ENCODE peak calls at places on chromosomes 1 and 21, in six cellular contexts. F is NCI-H446 treated with DMSO at 0.1 percent for 48 hours, I is psoas muscle, Y is T-helper 9 cell, K is NCI-H2029 treated with DMSO at 0.1 percent for 48 hours, G is fibroblast of lung. O is an unnamed sample.

GRCh38 chr1:91335607-91336006 is 69.0 kb downstream of the HFM1 start:
- DNase-seq in F (peak; percentile 2), I (no peak), Y (no peak), K (no peak), G (peak; percentile 2), O (no peak)

GRCh38 chr1:170663011-170663410 is 920 bp upstream of the PRRX1 start:
- DNase-seq in F (peak; percentile 59), I (no peak), Y (no peak), K (no peak), G (peak; percentile 40), O (no peak)

GRCh38 chr1:154881820-154882535 is 11.9 kb upstream of the KCNN3 start:
- DNase-seq in F (no peak), I (no peak), Y (no peak), K (no peak), G (no peak), O (no peak)

GRCh38 chr1:218350022-218350525 is 4.9 kb downstream of the TGFB2 start:
- DNase-seq in F (no peak), I (no peak), Y (no peak), K (no peak), G (peak; percentile 49), O (no peak)

GRCh38 chr1:36988311-36988710 is 46.0 kb downstream of the GRIK3 start:
- DNase-seq in F (no peak), I (no peak), Y (no peak), K (no peak), G (no peak), O (no peak)

GRCh38 chr1:40768146-40768990 is 15.2 kb upstream of the KCNQ4 start:
- DNase-seq in F (no peak), I (no peak), Y (no peak), K (no peak), G (no peak), O (no peak)

GRCh38 chr21:46667735-46668380 is 32.4 kb downstream of the PRMT2 start:
- DNase-seq in F (no peak), I (peak; percentile 39), Y (no peak), K (no peak), G (peak; percentile 69), O (no peak)

GRCh38 chr1:64019818-64020217 is 183.6 kb upstream of the UBE2U start:
- DNase-seq in F (no peak), I (no peak), Y (no peak), K (peak; percentile 52), G (peak; percentile 69), O (no peak)

GRCh38 chr1:151829352-151830046 is 2.1 kb downstream of the RORC start:
- DNase-seq in F (no peak), I (no peak), Y (no peak), K (no peak), G (no peak), O (no peak)

GRCh38 chr1:154420172-154420571 is 15.0 kb downstream of the IL6R start:
- DNase-seq in F (peak; percentile 43), I (peak; percentile 96), Y (no peak), K (no peak), G (peak; percentile 86), O (no peak)

GRCh38 chr1:98323396-98323795 is 338.1 kb upstream of the SNX7 start:
- DNase-seq in F (no peak), I (no peak), Y (no peak), K (no peak), G (peak; percentile 91), O (no peak)

GRCh38 chr21:45289655-45290515 is 2.2 kb upstream of the POFUT2 start:
- DNase-seq in F (no peak), I (no peak), Y (no peak), K (no peak), G (peak; percentile 20), O (no peak)

GRCh38 chr1:208107817-208108608 is 136.2 kb downstream of the PLXNA2 start:
- DNase-seq in F (no peak), I (peak; percentile 84), Y (no peak), K (no peak), G (peak; percentile 86), O (no peak)

GRCh38 chr1:67652800-67653199 is 32.2 kb upstream of the GADD45A start:
- DNase-seq in F (peak; percentile 14), I (peak; percentile 59), Y (no peak), K (peak; percentile 77), G (peak; percentile 78), O (no peak)

GRCh38 chr21:38869946-38870345 is 64.2 kb downstream of the ETS2 start:
- DNase-seq in F (no peak), I (no peak), Y (no peak), K (peak; percentile 50), G (no peak), O (no peak)

GRCh38 chr1:22799971-22800370 is 89.3 kb downstream of the EPHB2 start:
- DNase-seq in F (no peak), I (no peak), Y (no peak), K (no peak), G (no peak), O (no peak)

GRCh38 chr1:198833706-198834497 is 195.1 kb downstream of the PTPRC start:
- DNase-seq in F (peak; percentile 54), I (no peak), Y (no peak), K (no peak), G (peak; percentile 35), O (no peak)

GRCh38 chr1:29195875-29196274 is 14.2 kb upstream of the SRSF4 start:
- DNase-seq in F (no peak), I (peak; percentile 69), Y (no peak), K (peak; percentile 16), G (peak; percentile 27), O (no peak)

GRCh38 chr1:153543738-153544135 is 1.9 kb downstream of the S100A4 start:
- DNase-seq in F (no peak), I (no peak), Y (no peak), K (no peak), G (no peak), O (no peak)

GRCh38 chr1:245276426-245276825 is 121.6 kb downstream of the KIF26B start:
- DNase-seq in F (no peak), I (no peak), Y (no peak), K (no peak), G (no peak), O (no peak)

GRCh38 chr21:42413500-42413899 is 9.8 kb downstream of the UBASH3A start:
- DNase-seq in F (no peak), I (no peak), Y (no peak), K (no peak), G (no peak), O (no peak)

GRCh38 chr1:112529301-112529700 is 20.5 kb downstream of the WNT2B start:
- DNase-seq in F (no peak), I (no peak), Y (no peak), K (no peak), G (peak; percentile 34), O (no peak)

O was measured in CD8-positive, alpha-beta T cell.